ENCODE peak calls at places on chromosomes 11 and 22, in eight cellular contexts. One of them, this sample, is unnamed.

GRCh38 chr11:45560935-45561330 is 104.5 kb downstream of the CHST1 start:
- DNase-seq in choroid plexus epithelial cell: no peak
- DNase-seq in tibial nerve: no peak
- DNase-seq in transverse colon: no peak
- DNase-seq in endothelial cell: no peak
- DNase-seq in HFF-Myc: no peak
- DNase-seq in type B pancreatic cell: no peak
- DNase-seq in foreskin fibroblast: no peak
- DNase-seq in this sample: no peak

GRCh38 chr11:78251083-78251699 is 62.5 kb downstream of the USP35 start:
- DNase-seq in choroid plexus epithelial cell: peak
- DNase-seq in type B pancreatic cell: no peak
- DNase-seq in HFF-Myc: no peak
- DNase-seq in transverse colon: no peak
- DNase-seq in tibial nerve: no peak
- DNase-seq in endothelial cell: no peak
- DNase-seq in foreskin fibroblast: peak
- DNase-seq in this sample: peak

GRCh38 chr11:96620464-96621044 is 230.7 kb downstream of the JRKL start:
- DNase-seq in HFF-Myc: no peak
- DNase-seq in endothelial cell: no peak
- DNase-seq in tibial nerve: no peak
- DNase-seq in choroid plexus epithelial cell: peak
- DNase-seq in foreskin fibroblast: no peak
- DNase-seq in type B pancreatic cell: no peak
- DNase-seq in transverse colon: no peak
- DNase-seq in this sample: no peak

GRCh38 chr11:135074397-135074998 is 662.5 kb upstream of the B3GAT1 start:
- DNase-seq in foreskin fibroblast: no peak
- DNase-seq in transverse colon: no peak
- DNase-seq in type B pancreatic cell: no peak
- DNase-seq in endothelial cell: no peak
- DNase-seq in choroid plexus epithelial cell: peak
- DNase-seq in HFF-Myc: no peak
- DNase-seq in tibial nerve: no peak
- DNase-seq in this sample: no peak

GRCh38 chr22:21623402-21623970 is 6.3 kb downstream of the YDJC start:
- DNase-seq in transverse colon: no peak
- DNase-seq in HFF-Myc: no peak
- DNase-seq in type B pancreatic cell: no peak
- DNase-seq in choroid plexus epithelial cell: no peak
- DNase-seq in tibial nerve: no peak
- DNase-seq in endothelial cell: no peak
- DNase-seq in foreskin fibroblast: no peak
- DNase-seq in this sample: no peak

GRCh38 chr11:19868871-19869270 is 156.2 kb downstream of the NAV2 start:
- DNase-seq in HFF-Myc: no peak
- DNase-seq in type B pancreatic cell: no peak
- DNase-seq in foreskin fibroblast: no peak
- DNase-seq in endothelial cell: no peak
- DNase-seq in transverse colon: no peak
- DNase-seq in choroid plexus epithelial cell: peak
- DNase-seq in tibial nerve: no peak
- DNase-seq in this sample: no peak

GRCh38 chr11:35487532-35488078 is 37.8 kb downstream of the PAMR1 start:
- DNase-seq in endothelial cell: peak
- DNase-seq in foreskin fibroblast: peak
- DNase-seq in choroid plexus epithelial cell: peak
- DNase-seq in type B pancreatic cell: no peak
- DNase-seq in HFF-Myc: peak
- DNase-seq in transverse colon: no peak
- DNase-seq in tibial nerve: peak
- DNase-seq in this sample: peak

GRCh38 chr11:41031571-41032060 is 427.8 kb downstream of the LRRC4C start:
- DNase-seq in HFF-Myc: no peak
- DNase-seq in type B pancreatic cell: no peak
- DNase-seq in foreskin fibroblast: no peak
- DNase-seq in endothelial cell: no peak
- DNase-seq in choroid plexus epithelial cell: no peak
- DNase-seq in transverse colon: no peak
- DNase-seq in tibial nerve: no peak
- DNase-seq in this sample: no peak

GRCh38 chr11:12733091-12733490 is 58.9 kb downstream of the TEAD1 start:
- DNase-seq in type B pancreatic cell: no peak
- DNase-seq in tibial nerve: no peak
- DNase-seq in foreskin fibroblast: no peak
- DNase-seq in endothelial cell: no peak
- DNase-seq in choroid plexus epithelial cell: no peak
- DNase-seq in HFF-Myc: no peak
- DNase-seq in transverse colon: no peak
- DNase-seq in this sample: no peak

GRCh38 chr11:127470485-127470884 is 469.9 kb upstream of the KIRREL3 start:
- DNase-seq in transverse colon: peak
- DNase-seq in foreskin fibroblast: no peak
- DNase-seq in type B pancreatic cell: no peak
- DNase-seq in endothelial cell: peak
- DNase-seq in choroid plexus epithelial cell: no peak
- DNase-seq in HFF-Myc: no peak
- DNase-seq in tibial nerve: no peak
- DNase-seq in this sample: peak

GRCh38 chr11:71182791-71183556 is 69.4 kb downstream of the SHANK2 start:
- DNase-seq in endothelial cell: no peak
- DNase-seq in tibial nerve: no peak
- DNase-seq in HFF-Myc: no peak
- DNase-seq in foreskin fibroblast: no peak
- DNase-seq in choroid plexus epithelial cell: no peak
- DNase-seq in type B pancreatic cell: no peak
- DNase-seq in transverse colon: no peak
- DNase-seq in this sample: no peak

GRCh38 chr11:14318581-14318981 is 40.4 kb downstream of the RRAS2 start:
- DNase-seq in endothelial cell: no peak
- DNase-seq in tibial nerve: no peak
- DNase-seq in HFF-Myc: no peak
- DNase-seq in choroid plexus epithelial cell: peak
- DNase-seq in foreskin fibroblast: peak
- DNase-seq in type B pancreatic cell: no peak
- DNase-seq in transverse colon: no peak
- DNase-seq in this sample: no peak

GRCh38 chr11:78199653-78200015 is 10.9 kb downstream of the USP35 start:
- DNase-seq in tibial nerve: no peak
- DNase-seq in type B pancreatic cell: no peak
- DNase-seq in HFF-Myc: no peak
- DNase-seq in choroid plexus epithelial cell: no peak
- DNase-seq in endothelial cell: no peak
- DNase-seq in transverse colon: no peak
- DNase-seq in foreskin fibroblast: no peak
- DNase-seq in this sample: no peak

GRCh38 chr11:131889760-131890620 is 519.6 kb downstream of the NTM start:
- DNase-seq in endothelial cell: no peak
- DNase-seq in choroid plexus epithelial cell: peak
- DNase-seq in HFF-Myc: no peak
- DNase-seq in type B pancreatic cell: no peak
- DNase-seq in tibial nerve: no peak
- DNase-seq in foreskin fibroblast: no peak
- DNase-seq in transverse colon: no peak
- DNase-seq in this sample: no peak
- TF ChIP-seq CTCF in endothelial cell: no peak
- TF ChIP-seq CTCF in choroid plexus epithelial cell: peak
- TF ChIP-seq CTCF in HFF-Myc: no peak
- TF ChIP-seq CTCF in type B pancreatic cell: no peak
- TF ChIP-seq CTCF in tibial nerve: no peak
- TF ChIP-seq CTCF in foreskin fibroblast: no peak
- TF ChIP-seq CTCF in transverse colon: no peak
- TF ChIP-seq CTCF in this sample: no peak

GRCh38 chr11:3952715-3953114 is 97.3 kb downstream of the STIM1 start:
- DNase-seq in HFF-Myc: no peak
- DNase-seq in transverse colon: no peak
- DNase-seq in type B pancreatic cell: no peak
- DNase-seq in foreskin fibroblast: peak
- DNase-seq in choroid plexus epithelial cell: no peak
- DNase-seq in tibial nerve: no peak
- DNase-seq in endothelial cell: no peak
- DNase-seq in this sample: no peak
- TF ChIP-seq CTCF in HFF-Myc: no peak
- TF ChIP-seq CTCF in transverse colon: no peak
- TF ChIP-seq CTCF in type B pancreatic cell: no peak
- TF ChIP-seq CTCF in foreskin fibroblast: no peak
- TF ChIP-seq CTCF in choroid plexus epithelial cell: no peak
- TF ChIP-seq CTCF in tibial nerve: no peak
- TF ChIP-seq CTCF in endothelial cell: no peak
- TF ChIP-seq CTCF in this sample: no peak

DNA sequence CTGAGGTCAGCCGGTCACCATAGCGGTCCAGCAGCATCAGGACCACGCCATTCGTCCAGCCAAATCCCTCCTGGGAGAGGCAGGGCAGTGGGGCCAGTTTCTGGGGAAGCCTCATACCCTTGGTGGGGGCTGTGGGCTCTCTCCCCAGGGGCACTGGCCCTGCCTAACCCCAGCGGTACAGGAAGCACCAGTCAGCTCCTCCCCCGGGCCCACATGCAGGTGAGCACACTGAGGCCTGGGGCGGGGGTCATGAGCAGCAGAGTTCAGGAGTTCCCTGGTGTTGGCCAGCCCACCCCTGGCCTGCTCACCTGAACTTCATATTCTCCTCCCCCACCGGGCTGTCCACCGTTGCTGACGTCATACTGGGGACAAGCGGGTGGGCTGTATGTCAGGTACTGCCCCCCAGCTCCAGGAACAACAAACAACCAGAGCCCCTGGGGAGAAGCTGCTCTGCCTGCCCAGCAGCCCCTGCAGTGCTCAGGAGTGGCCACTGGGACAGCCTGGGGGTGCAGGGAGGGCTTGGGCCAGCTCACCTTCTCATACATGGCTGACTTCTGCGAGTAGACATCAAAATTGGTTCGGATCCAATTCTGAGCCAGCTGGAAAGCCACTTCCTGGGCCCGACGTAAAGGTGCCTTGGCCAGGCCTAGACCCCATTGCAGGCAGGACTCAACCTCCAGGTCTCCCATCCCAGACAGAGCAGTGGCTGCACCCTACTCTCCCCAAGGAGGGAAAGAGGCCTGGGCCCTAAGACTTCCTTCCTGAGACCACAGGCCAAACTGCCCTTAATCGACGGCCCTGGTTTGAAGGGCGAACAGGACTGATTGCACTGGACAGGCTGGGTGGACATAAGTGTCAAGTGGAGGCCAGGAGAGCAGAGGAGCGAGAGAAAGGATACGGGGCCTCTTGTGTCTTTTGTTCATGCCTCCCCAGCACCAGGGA is 20.8 kb downstream of the TREH start:
- DNase-seq in type B pancreatic cell: no peak
- DNase-seq in foreskin fibroblast: peak
- DNase-seq in choroid plexus epithelial cell: peak
- DNase-seq in endothelial cell: peak
- DNase-seq in transverse colon: no peak
- DNase-seq in tibial nerve: no peak
- DNase-seq in HFF-Myc: no peak
- DNase-seq in this sample: no peak
- TF ChIP-seq CTCF in type B pancreatic cell: no peak
- TF ChIP-seq CTCF in foreskin fibroblast: no peak
- TF ChIP-seq CTCF in choroid plexus epithelial cell: peak
- TF ChIP-seq CTCF in endothelial cell: no peak
- TF ChIP-seq CTCF in transverse colon: no peak
- TF ChIP-seq CTCF in tibial nerve: no peak
- TF ChIP-seq CTCF in HFF-Myc: no peak
- TF ChIP-seq CTCF in this sample: no peak

DNA sequence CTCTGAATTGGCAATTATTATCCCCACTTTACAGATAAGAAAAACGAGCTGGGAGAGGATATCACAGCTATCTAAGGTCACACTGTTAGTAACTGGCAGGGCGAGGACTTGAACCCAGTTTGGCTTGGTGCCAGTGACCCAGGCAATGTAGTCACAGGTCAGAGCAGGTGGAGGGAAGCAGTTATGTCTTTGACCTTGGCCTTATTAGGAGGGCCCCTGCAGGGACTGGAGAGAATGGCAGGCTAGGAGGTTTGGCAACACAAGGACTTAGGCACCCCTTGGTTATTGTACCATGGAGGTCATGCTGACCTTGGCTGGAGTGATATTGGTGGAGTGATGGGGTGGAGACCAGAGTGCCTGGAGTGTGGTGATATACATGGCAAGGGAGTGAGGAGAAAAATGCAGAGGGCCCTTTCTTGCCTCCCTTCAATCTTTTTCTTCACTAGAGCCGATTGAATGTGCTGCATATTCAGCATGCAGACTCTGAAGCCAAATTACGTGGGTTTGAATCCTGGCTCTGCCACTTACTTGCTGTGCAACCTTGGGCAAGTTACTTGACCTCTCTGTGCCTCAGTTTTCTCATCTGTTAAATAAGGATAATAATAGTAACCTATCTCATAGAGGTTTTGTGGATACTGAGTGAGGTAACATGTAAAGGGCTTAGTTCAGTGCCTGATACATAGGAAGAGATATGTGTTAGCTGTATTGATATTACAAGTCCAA is 92.7 kb upstream of the TBCEL start:
- DNase-seq in HFF-Myc: no peak
- DNase-seq in tibial nerve: no peak
- DNase-seq in endothelial cell: no peak
- DNase-seq in choroid plexus epithelial cell: no peak
- DNase-seq in type B pancreatic cell: no peak
- DNase-seq in transverse colon: no peak
- DNase-seq in foreskin fibroblast: no peak
- DNase-seq in this sample: no peak
- TF ChIP-seq CTCF in HFF-Myc: no peak
- TF ChIP-seq CTCF in tibial nerve: no peak
- TF ChIP-seq CTCF in endothelial cell: peak
- TF ChIP-seq CTCF in choroid plexus epithelial cell: no peak
- TF ChIP-seq CTCF in type B pancreatic cell: peak
- TF ChIP-seq CTCF in transverse colon: no peak
- TF ChIP-seq CTCF in foreskin fibroblast: no peak
- TF ChIP-seq CTCF in this sample: peak

This sample was measured in HFFc6.